ENCODE peak calls at places on chromosome 6, in ten cellular contexts. D, C, V, M, I, W, T, J, E and H are unnamed samples.

GRCh38 chr6:73898599-73898998 is 202.6 kb downstream of the CD109 start:
- DNase-seq in J (no peak), D (no peak), V (no peak), I (no peak), E (no peak), M (no peak), C (no peak), W (no peak), T (no peak), H (no peak)

GRCh38 chr6:40000964-40001515 is 66.8 kb upstream of the MOCS1 start:
- DNase-seq in V (no peak), D (no peak), I (no peak), T (no peak), W (no peak), J (no peak), C (no peak), M (no peak), E (no peak), H (no peak)

GRCh38 chr6:29941476-29941875 is 856 bp upstream of the HLA-A start:
- DNase-seq in D (no peak), C (no peak), W (no peak), I (no peak), J (no peak), T (no peak), M (no peak), V (no peak), E (no peak), H (no peak)

GRCh38 chr6:109939654-109940053 is 38.5 kb upstream of the GPR6 start:
- DNase-seq in J (no peak), V (no peak), C (no peak), D (no peak), W (no peak), I (no peak), E (no peak), M (no peak), T (no peak), H (no peak)

GRCh38 chr6:12208190-12208589 is 82.0 kb upstream of the EDN1 start:
- DNase-seq in J (no peak), D (no peak), M (no peak), E (no peak), I (no peak), V (no peak), C (no peak), W (no peak), T (no peak), H (no peak)

GRCh38 chr6:38020593-38020992 is 201.1 kb downstream of the ZFAND3 start:
- DNase-seq in E (no peak), W (no peak), C (no peak), V (peak; percentile 76), J (no peak), M (no peak), D (no peak), I (peak; percentile 68), T (no peak), H (no peak)

GRCh38 chr6:140281236-140281635 is 906.8 kb upstream of the CITED2 start:
- DNase-seq in C (no peak), J (no peak), T (no peak), E (no peak), V (no peak), M (no peak), D (no peak), W (no peak), I (no peak), H (no peak)

GRCh38 chr6:125913864-125914351 is 42.7 kb upstream of the HINT3 start:
- DNase-seq in J (no peak), E (peak; percentile 91), D (no peak), I (no peak), C (no peak), W (no peak), T (no peak), V (no peak), M (no peak), H (no peak)

GRCh38 chr6:85111481-85112001 is 338.3 kb upstream of the NT5E start:
- DNase-seq in T (no peak), V (no peak), E (no peak), W (no peak), C (no peak), I (no peak), J (no peak), D (no peak), M (peak; percentile 8), H (no peak)

GRCh38 chr6:21003780-21004541 is 469.7 kb downstream of the CDKAL1 start:
- DNase-seq in M (no peak), W (no peak), T (no peak), J (no peak), E (no peak), I (no peak), D (no peak), C (peak; percentile 29), V (peak; percentile 40), H (peak; percentile 72)

GRCh38 chr6:166563805-166564204 is 22.7 kb downstream of the RAMACL start:
- DNase-seq in V (no peak), D (no peak), W (no peak), M (no peak), I (peak; percentile 27), J (no peak), T (no peak), E (no peak), C (no peak), H (no peak)

GRCh38 chr6:85429346-85429745 is 20.5 kb upstream of the NT5E start:
- DNase-seq in W (no peak), E (no peak), D (no peak), T (no peak), M (no peak), I (no peak), J (no peak), V (no peak), C (no peak), H (no peak)

GRCh38 chr6:52146851-52147445 is 39.2 kb upstream of the IL17A start:
- DNase-seq in J (no peak), I (no peak), M (no peak), E (no peak), C (no peak), W (no peak), T (no peak), D (no peak), V (no peak), H (no peak)

GRCh38 chr6:32622545-32623401 is 14.4 kb upstream of the HLA-DQA1 start:
- DNase-seq in J (peak; percentile 32), V (no peak), E (peak; percentile 29), I (no peak), D (peak; percentile 67), C (peak; percentile 38), W (no peak), M (peak; percentile 35), T (peak; percentile 24), H (peak; percentile 96)

GRCh38 chr6:14693301-14694192 is 552.3 kb upstream of the JARID2 start:
- DNase-seq in J (no peak), I (no peak), M (no peak), D (no peak), T (no peak), V (no peak), W (no peak), E (no peak), C (no peak), H (no peak)

GRCh38 chr6:34645627-34646026 is 50.9 kb downstream of the ILRUN start:
- DNase-seq in W (no peak), M (no peak), I (no peak), J (no peak), D (no peak), E (no peak), C (no peak), T (no peak), V (no peak), H (no peak)

GRCh38 chr6:159098636-159099106 is 53.9 kb upstream of the TAGAP start:
- DNase-seq in J (peak; percentile 71), C (peak; percentile 46), M (no peak), T (peak; percentile 69), D (no peak), V (no peak), I (no peak), W (peak; percentile 48), E (no peak), H (no peak)

GRCh38 chr6:21554286-21554685 is 39.3 kb upstream of the SOX4 start:
- DNase-seq in V (no peak), C (no peak), I (no peak), E (no peak), T (no peak), M (no peak), J (no peak), W (no peak), D (no peak), H (no peak)

GRCh38 chr6:8436956-8437355 is 1.6 kb upstream of the SLC35B3 start:
- DNase-seq in J (no peak), M (no peak), T (no peak), W (no peak), D (no peak), C (no peak), E (no peak), V (no peak), I (no peak), H (no peak)

GRCh38 chr6:5085638-5086293 is 625 bp downstream of the PPP1R3G start:
- DNase-seq in C (peak; percentile 63), E (no peak), T (no peak), W (no peak), D (peak; percentile 69), M (peak; percentile 74), V (no peak), J (no peak), I (no peak), H (no peak)

GRCh38 chr6:105982761-105983600 is 103.2 kb upstream of the PRDM1 start:
- DNase-seq in M (no peak), J (no peak), D (no peak), T (no peak), C (no peak), I (no peak), W (no peak), E (no peak), V (no peak), H (no peak)

GRCh38 chr6:138428943-138429616 is 25.1 kb downstream of the HEBP2 start:
- DNase-seq in T (no peak), M (no peak), I (peak; percentile 34), E (peak; percentile 48), C (peak; percentile 77), D (no peak), W (no peak), J (no peak), V (peak; percentile 18), H (no peak)

GRCh38 chr6:158439255-158439654 is 120.6 kb upstream of the TMEM181 start:
- DNase-seq in D (no peak), I (no peak), C (peak; percentile 86), M (no peak), V (no peak), T (no peak), J (no peak), E (no peak), W (no peak), H (peak; percentile 72)

GRCh38 chr6:19150307-19150706 is 686.9 kb upstream of the ID4 start:
- DNase-seq in D (no peak), W (no peak), C (no peak), E (no peak), T (no peak), J (no peak), V (no peak), I (no peak), M (no peak), H (no peak)

GRCh38 chr6:135567375-135568083 is 70.0 kb upstream of the AHI1 start:
- DNase-seq in W (no peak), V (no peak), C (no peak), M (no peak), T (no peak), J (no peak), D (no peak), E (no peak), I (no peak), H (no peak)

GRCh38 chr6:128710305-128710704 is 172.6 kb upstream of the LAMA2 start:
- DNase-seq in M (no peak), E (no peak), I (no peak), T (no peak), D (no peak), C (no peak), W (no peak), J (no peak), V (no peak), H (no peak)

GRCh38 chr6:14621518-14621917 is 503.9 kb downstream of the CD83 start:
- DNase-seq in D (no peak), I (no peak), W (no peak), T (no peak), E (no peak), J (no peak), M (no peak), C (no peak), V (no peak), H (no peak)

GRCh38 chr6:163262080-163262479 is 152.4 kb upstream of the QKI start:
- DNase-seq in I (no peak), M (no peak), J (no peak), E (no peak), C (no peak), T (no peak), V (no peak), D (no peak), W (no peak), H (no peak)